ENCODE peak calls at places on chromosomes 2 and 18, in seven cellular contexts. E is ascending aorta, V is neuronal stem cell, N is breast epithelium, M is heart right ventricle, Z is SK-N-SH, H is spleen. Y is an unnamed sample.

GRCh38 chr2:45004569-45005181 is 4.6 kb downstream of the SIX2 start:
- DNase-seq in V (no peak), N (no peak), Z (no peak), M (no peak), E (no peak), H (no peak), Y (no peak)

GRCh38 chr18:29174891-29175290 is 998.0 kb upstream of the CDH2 start:
- DNase-seq in M (no peak), Z (no peak), E (no peak), N (no peak), H (no peak), V (no peak), Y (no peak)

GRCh38 chr2:120432976-120433815 is 87.3 kb downstream of the INHBB start:
- DNase-seq in E (no peak), V (no peak), M (no peak), N (no peak), H (peak; percentile 66), Z (no peak), Y (no peak)

GRCh38 chr18:26301681-26302080 is 75.4 kb downstream of the TAF4B start:
- DNase-seq in Z (no peak), N (no peak), H (no peak), V (no peak), M (no peak), E (no peak), Y (no peak)

GRCh38 chr2:37283207-37283606 is 41.4 kb downstream of the PRKD3 start:
- DNase-seq in M (no peak), H (no peak), E (no peak), Z (no peak), V (no peak), N (no peak), Y (no peak)

GRCh38 chr2:118992740-118993391 is 50.9 kb downstream of the MARCO start:
- DNase-seq in N (no peak), M (no peak), V (no peak), H (no peak), Z (no peak), E (no peak), Y (no peak)

GRCh38 chr18:1848716-1849115 is 722.6 kb downstream of the METTL4 start:
- DNase-seq in N (no peak), V (no peak), E (no peak), H (no peak), Z (no peak), M (no peak), Y (no peak)

GRCh38 chr18:9290171-9290570 is 44.4 kb upstream of the TWSG1 start:
- DNase-seq in H (no peak), M (no peak), V (no peak), N (no peak), E (no peak), Z (no peak), Y (no peak)

GRCh38 chr2:54903736-54904554 is 146.3 kb downstream of the RTN4 start:
- DNase-seq in V (no peak), M (no peak), H (no peak), E (peak; percentile 26), N (no peak), Z (no peak), Y (peak; percentile 90)

GRCh38 chr18:2478662-2479061 is 92.6 kb downstream of the METTL4 start:
- DNase-seq in E (no peak), M (no peak), H (no peak), N (no peak), V (no peak), Z (no peak), Y (no peak)

GRCh38 chr2:10220516-10221391 is 82.0 kb upstream of the HPCAL1 start:
- DNase-seq in V (no peak), M (no peak), H (peak; percentile 66), N (no peak), E (no peak), Z (peak; percentile 48), Y (no peak)

GRCh38 chr2:73091696-73092095 is 20.2 kb upstream of the SFXN5 start:
- DNase-seq in V (no peak), H (no peak), M (no peak), N (no peak), E (no peak), Z (no peak), Y (no peak)

GRCh38 chr2:218880749-218881594 is at the start of gene WNT10A:
- DNase-seq in V (no peak), N (no peak), H (peak; percentile 75), M (no peak), Z (peak; percentile 58), E (no peak), Y (no peak)

GRCh38 chr2:185628985-185629384 is 109.6 kb upstream of the FSIP2 start:
- DNase-seq in H (no peak), Z (no peak), M (no peak), V (peak; percentile 4), E (no peak), N (no peak), Y (no peak)

GRCh38 chr2:37643102-37644078 is 28.1 kb downstream of the CDC42EP3 start:
- DNase-seq in E (no peak), N (no peak), M (no peak), Z (no peak), V (no peak), H (no peak), Y (no peak)

GRCh38 chr18:10195529-10195928 is 258.9 kb upstream of the APCDD1 start:
- DNase-seq in H (no peak), M (no peak), E (no peak), V (no peak), Z (no peak), N (no peak), Y (no peak)

GRCh38 chr2:182715896-182716664 is at the start of gene DNAJC10:
- DNase-seq in H (peak; percentile 98), Z (peak; percentile 94), N (peak; percentile 76), M (peak; percentile 89), E (peak; percentile 70), V (peak; percentile 85), Y (peak; percentile 88)
- H3K4me1 ChIP-seq in H (peaks cover 41% of the 10 kb centered on the region), Z (no peaks in the 10 kb centered on the region), N (no peaks in the 10 kb centered on the region), M (no peaks in the 10 kb centered on the region), E (no peaks in the 10 kb centered on the region), V (peaks cover 4% of the 10 kb centered on the region), Y (peaks cover 7% of the 10 kb centered on the region)

DNA sequence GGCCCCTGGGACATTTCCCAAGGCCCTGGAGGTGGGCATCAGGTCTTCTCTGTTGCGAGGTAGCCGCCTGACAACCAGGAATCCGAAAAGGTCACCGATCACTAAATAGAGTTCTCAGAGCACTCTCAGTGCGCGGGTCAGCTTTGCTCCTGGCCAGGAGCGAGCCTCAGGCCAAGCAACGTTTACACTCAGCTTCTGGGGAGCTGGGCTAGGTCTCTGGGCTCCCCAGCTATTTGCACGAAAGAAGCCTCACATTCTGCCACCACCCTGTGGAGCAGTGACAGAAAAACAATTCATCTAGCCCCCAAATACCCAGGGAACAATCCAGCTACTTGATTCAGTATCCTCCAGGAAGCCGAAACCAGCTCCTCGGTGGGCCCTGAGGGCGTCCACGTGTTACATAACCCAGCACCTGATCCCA is 3.3 kb downstream of the SH3BP4 start:
- DNase-seq in E (no peak), Z (no peak), V (no peak), M (no peak), N (no peak), H (peak; percentile 56), Y (no peak)
- H3K4me3 ChIP-seq in E (no peak overlapping the region), Z (no peak overlapping the region), V (no peak overlapping the region), M (no peak overlapping the region), N (peak overlapping the region; percentile 94), H (no peak overlapping the region), Y (no peak overlapping the region)

DNA sequence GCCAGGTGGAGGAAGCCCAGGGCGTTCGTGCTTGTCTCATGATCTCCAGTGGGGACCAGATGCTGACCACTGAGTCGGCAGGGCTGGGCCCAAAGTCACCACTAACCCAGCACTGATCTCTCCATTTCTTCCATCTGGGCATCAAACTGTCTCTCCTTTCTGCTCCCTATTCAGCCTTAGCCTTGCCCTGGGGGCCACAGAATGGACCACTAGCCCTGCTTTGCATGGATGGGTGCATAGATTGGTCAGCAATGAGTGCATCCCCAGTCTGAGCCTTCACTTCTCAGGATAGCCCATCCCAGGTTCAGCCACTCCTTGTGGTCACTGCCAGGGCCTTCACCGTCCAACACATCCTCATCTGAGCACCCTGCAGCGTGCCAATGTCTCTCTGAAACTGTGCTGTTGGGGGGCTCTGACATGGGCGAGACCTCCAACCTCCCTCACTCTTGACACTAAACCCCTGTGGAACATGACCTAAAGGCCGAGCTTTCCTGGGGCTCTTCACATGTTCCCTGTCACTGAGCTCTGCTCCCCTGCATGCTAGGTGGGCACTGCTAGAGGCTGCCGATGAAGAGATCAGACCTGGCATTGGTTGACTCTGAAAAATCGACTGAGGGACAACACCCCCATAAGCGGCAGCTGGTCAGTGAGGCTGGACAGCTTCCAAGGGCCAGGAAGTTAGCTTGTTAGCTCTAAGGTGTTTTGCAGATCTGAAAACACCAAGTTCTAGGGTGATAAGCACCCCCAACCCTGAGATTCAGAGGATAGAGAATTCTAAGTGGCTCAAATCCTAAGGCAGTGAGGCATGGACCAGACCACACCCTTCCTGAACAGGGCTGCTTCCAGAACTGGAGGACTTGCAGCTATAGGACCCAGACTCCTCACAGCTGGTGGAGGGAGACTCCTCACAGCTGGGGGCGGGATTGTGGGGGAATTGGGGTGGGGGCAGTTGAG is 61.7 kb downstream of the HS1BP3 start:
- DNase-seq in Z (no peak), M (peak; percentile 7), H (peak; percentile 55), N (peak; percentile 36), E (no peak), V (no peak), Y (no peak)
- H3K27me3 ChIP-seq in Z (no peaks in the 10 kb centered on the region), M (no peaks in the 10 kb centered on the region), H (no peaks in the 10 kb centered on the region), N (no peaks in the 10 kb centered on the region), E (no peaks in the 10 kb centered on the region), V (no peaks in the 10 kb centered on the region), Y (no peaks in the 10 kb centered on the region)

GRCh38 chr2:20597868-20598183 is 53.1 kb downstream of the HS1BP3 start:
- DNase-seq in H (peak; percentile 47), Z (no peak), V (no peak), M (peak; percentile 6), N (no peak), E (peak; percentile 4), Y (no peak)
- H3K4me1 ChIP-seq in H (peaks cover 61% of the 10 kb centered on the region), Z (peaks cover 21% of the 10 kb centered on the region), V (peaks cover 67% of the 10 kb centered on the region), M (peaks cover 36% of the 10 kb centered on the region), N (peaks cover 6% of the 10 kb centered on the region), E (peaks cover 20% of the 10 kb centered on the region), Y (peaks cover 42% of the 10 kb centered on the region)

Y was measured in SJSA1.